ENCODE peak calls at places on chromosomes 6 and 20, in seven cellular contexts. G is anterior cingulate cortex; L is lung microvascular endothelial cell; M is EL; V is activated CD8-positive, alpha-beta T cell treated with anti-CD3 and anti-CD28 coated beads, Interleukin-2, amount 10 ng/mL, durations not matched to agents 7 days and 5 days; O is CD8-positive, alpha-beta T cell; P is T follicular helper cell. W is an unnamed sample.

GRCh38 chr6:146041282-146041681 is 12.4 kb downstream of the GRM1 start:
- DNase-seq in G (no peak), V (no peak), L (peak), O (no peak), P (no peak), M (peak), W (no peak)

GRCh38 chr6:84771732-84772131 is 7.3 kb upstream of the TBX18 start:
- DNase-seq in M (no peak), G (no peak), O (no peak), P (no peak), L (no peak), V (no peak), W (no peak)

GRCh38 chr6:62393608-62394007 is 107.6 kb upstream of the KHDRBS2 start:
- DNase-seq in O (no peak), V (no peak), L (no peak), P (no peak), M (no peak), G (no peak), W (no peak)

GRCh38 chr20:24582373-24583168 is 113.1 kb downstream of the SYNDIG1 start:
- DNase-seq in G (no peak), L (no peak), P (no peak), V (no peak), O (no peak), M (no peak), W (no peak)

GRCh38 chr6:107488875-107489635 is 862 bp upstream of the SOBP start:
- DNase-seq in P (no peak), O (no peak), L (no peak), V (peak), M (peak), G (peak), W (peak)

GRCh38 chr6:112701201-112701600 is 354.1 kb downstream of the RFPL4B start:
- DNase-seq in G (no peak), V (no peak), L (no peak), M (peak), O (no peak), P (no peak), W (no peak)

GRCh38 chr20:63641146-63641791 is 12.0 kb downstream of the STMN3 start:
- DNase-seq in M (peak), L (no peak), O (no peak), V (peak), P (no peak), G (no peak), W (peak)

GRCh38 chr6:129875610-129876515 is 14.7 kb upstream of the TMEM244 start:
- DNase-seq in V (no peak), G (no peak), M (no peak), P (no peak), O (no peak), L (no peak), W (no peak)

GRCh38 chr6:106315765-106316375 is 9.7 kb downstream of the ATG5 start:
- DNase-seq in P (no peak), V (no peak), G (no peak), O (no peak), L (no peak), M (peak), W (no peak)

GRCh38 chr6:1392813-1393640 is 3.7 kb downstream of the FOXF2 start:
- DNase-seq in M (peak), L (no peak), P (no peak), G (no peak), V (no peak), O (no peak), W (no peak)

GRCh38 chr20:34825530-34826362 is at the start of gene NCOA6:
- DNase-seq in V (peak), M (peak), L (peak), O (peak), G (peak), P (peak), W (peak)

GRCh38 chr6:144219056-144219685 is 66.0 kb upstream of the UTRN start:
- DNase-seq in V (no peak), M (peak), O (no peak), L (peak), G (no peak), P (no peak), W (no peak)

GRCh38 chr20:41234546-41234945 is 83.0 kb downstream of the ZHX3 start:
- DNase-seq in G (peak), P (no peak), M (no peak), O (no peak), L (no peak), V (no peak), W (no peak)

GRCh38 chr20:33663161-33664084 is 1.3 kb downstream of the C20orf144 start:
- DNase-seq in O (peak), L (peak), G (peak), P (peak), V (peak), M (peak), W (peak)

W was measured in activated CD8-positive, alpha-beta memory T cell treated with anti-CD3 and anti-CD28 coated beads, Interleukin-2, amount 10 ng/mL, durations not matched to agents 7 days and 5 days.